ENCODE peak calls at places on chromosome 15, in five cellular contexts. V is GM12878, J is HepG2, K is NT2/D1, Y is H1. F is an unnamed sample.

GRCh38 chr15:48861813-48862431 is 16.0 kb upstream of the EID1 start:
- DNase-seq in Y (no peak), V (no peak), J (peak), K (peak), F (peak)

GRCh38 chr15:51162865-51163762 is 68.4 kb upstream of the TNFAIP8L3 start:
- DNase-seq in J (peak), K (peak), V (peak), Y (peak), F (peak)

GRCh38 chr15:72790302-72790955 is 6.9 kb upstream of the ADPGK start:
- DNase-seq in J (no peak), K (no peak), Y (no peak), V (no peak), F (no peak)

GRCh38 chr15:42283671-42284070 is 10.4 kb upstream of the TMEM87A start:
- DNase-seq in K (no peak), Y (no peak), V (no peak), J (no peak), F (no peak)

GRCh38 chr15:84633311-84634227 is 20.5 kb downstream of the WDR73 start:
- DNase-seq in K (no peak), V (no peak), J (peak), Y (no peak), F (peak)

GRCh38 chr15:72118400-72118978 is at the start of gene SENP8:
- DNase-seq in V (no peak), Y (no peak), K (no peak), J (no peak), F (peak)

GRCh38 chr15:79923068-79923514 is 26.3 kb upstream of the MTHFS start:
- DNase-seq in V (no peak), Y (peak), J (peak), K (peak), F (peak)

GRCh38 chr15:58517252-58517681 is 85.5 kb downstream of the LIPC start:
- DNase-seq in Y (no peak), K (no peak), V (peak), J (no peak), F (no peak)

GRCh38 chr15:96089396-96090058 is 241.0 kb upstream of the NR2F2 start:
- DNase-seq in J (no peak), Y (no peak), V (no peak), K (no peak), F (no peak)

GRCh38 chr15:39154136-39154770 is 426.6 kb upstream of the THBS1 start:
- DNase-seq in Y (no peak), K (no peak), V (no peak), J (peak), F (no peak)

GRCh38 chr15:55253580-55253979 is 36.0 kb downstream of the RAB27A start:
- DNase-seq in K (no peak), J (no peak), V (no peak), Y (no peak), F (no peak)

GRCh38 chr15:88636039-88636438 is 2.8 kb upstream of the ISG20 start:
- DNase-seq in J (no peak), Y (no peak), K (no peak), V (no peak), F (no peak)

GRCh38 chr15:86916671-86917450 is 837.2 kb downstream of the AGBL1 start:
- DNase-seq in Y (no peak), V (no peak), J (no peak), K (no peak), F (no peak)

GRCh38 chr15:63991706-63992105 is 54.6 kb downstream of the DAPK2 start:
- DNase-seq in J (no peak), Y (no peak), K (no peak), V (no peak), F (no peak)

GRCh38 chr15:63992300-63992699 is 54.0 kb downstream of the DAPK2 start:
- DNase-seq in J (no peak), K (no peak), V (no peak), Y (no peak), F (no peak)

GRCh38 chr15:63987979-63988378 is 58.3 kb downstream of the DAPK2 start:
- DNase-seq in J (no peak), K (no peak), V (no peak), Y (no peak), F (no peak)

GRCh38 chr15:63986751-63987341 is 59.4 kb downstream of the DAPK2 start:
- DNase-seq in Y (no peak), K (no peak), J (no peak), V (peak), F (no peak)

DNA sequence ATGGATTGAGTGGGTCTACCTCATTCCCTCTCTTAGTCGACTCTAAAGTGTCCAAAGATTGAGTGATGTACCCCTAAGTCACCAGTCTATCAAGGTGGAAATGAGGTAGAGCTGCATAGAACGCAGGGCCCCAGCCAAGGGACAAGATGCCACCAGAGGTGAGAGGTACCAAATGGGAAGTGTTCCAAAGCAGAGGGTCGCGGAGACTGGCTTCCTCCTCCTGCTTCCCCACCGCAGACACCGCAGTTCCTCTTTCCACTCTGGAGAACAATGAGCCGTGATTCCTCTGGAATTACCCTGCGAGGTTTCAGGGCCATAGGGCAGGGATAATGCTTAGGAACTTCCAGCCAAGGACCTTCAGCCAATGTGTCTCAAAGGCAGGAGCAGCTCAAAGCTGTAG is 55.8 kb downstream of the DAPK2 start:
- DNase-seq in J (no peak), K (no peak), V (no peak), Y (no peak), F (no peak)
- TF ChIP-seq SUZ12 in J (no peak), K (no peak), V (no peak), Y (no peak), F (no peak)

DNA sequence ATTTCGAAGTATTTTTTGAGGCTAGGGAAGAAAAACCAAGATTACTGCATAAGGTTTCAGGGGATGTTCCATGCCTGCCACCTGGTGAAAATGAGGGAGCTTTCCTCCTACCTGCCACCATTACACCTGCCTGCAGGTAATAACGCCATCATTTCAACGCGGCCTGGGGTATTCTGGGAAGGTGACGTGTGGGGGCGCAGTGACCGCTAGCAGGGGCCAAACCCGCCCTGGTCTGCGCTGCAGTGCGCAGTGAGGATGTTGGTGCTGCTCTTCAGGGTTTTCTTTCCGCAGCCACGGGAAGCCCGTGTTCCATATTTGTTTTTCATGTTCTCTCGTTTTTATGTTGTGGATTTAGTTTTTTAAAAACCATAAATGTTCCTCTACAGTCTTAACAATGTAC is 37.4 kb upstream of the SNRPN start:
- DNase-seq in Y (no peak), V (no peak), K (no peak), J (no peak), F (no peak)
- TF ChIP-seq SUZ12 in Y (no peak), V (no peak), K (no peak), J (no peak), F (no peak)

GRCh38 chr15:40744810-40745152 is 10.3 kb downstream of the RMDN3 start:
- DNase-seq in V (no peak), K (no peak), J (no peak), Y (no peak), F (no peak)

GRCh38 chr15:40746916-40747418 is 8.1 kb downstream of the RMDN3 start:
- DNase-seq in K (no peak), V (no peak), Y (no peak), J (no peak), F (no peak)

GRCh38 chr15:40751745-40752144 is 3.3 kb downstream of the RMDN3 start:
- DNase-seq in K (no peak), Y (no peak), J (no peak), V (no peak), F (no peak)

GRCh38 chr15:40749151-40749630 is 5.9 kb downstream of the RMDN3 start:
- DNase-seq in J (no peak), Y (no peak), K (no peak), V (no peak), F (no peak)

DNA sequence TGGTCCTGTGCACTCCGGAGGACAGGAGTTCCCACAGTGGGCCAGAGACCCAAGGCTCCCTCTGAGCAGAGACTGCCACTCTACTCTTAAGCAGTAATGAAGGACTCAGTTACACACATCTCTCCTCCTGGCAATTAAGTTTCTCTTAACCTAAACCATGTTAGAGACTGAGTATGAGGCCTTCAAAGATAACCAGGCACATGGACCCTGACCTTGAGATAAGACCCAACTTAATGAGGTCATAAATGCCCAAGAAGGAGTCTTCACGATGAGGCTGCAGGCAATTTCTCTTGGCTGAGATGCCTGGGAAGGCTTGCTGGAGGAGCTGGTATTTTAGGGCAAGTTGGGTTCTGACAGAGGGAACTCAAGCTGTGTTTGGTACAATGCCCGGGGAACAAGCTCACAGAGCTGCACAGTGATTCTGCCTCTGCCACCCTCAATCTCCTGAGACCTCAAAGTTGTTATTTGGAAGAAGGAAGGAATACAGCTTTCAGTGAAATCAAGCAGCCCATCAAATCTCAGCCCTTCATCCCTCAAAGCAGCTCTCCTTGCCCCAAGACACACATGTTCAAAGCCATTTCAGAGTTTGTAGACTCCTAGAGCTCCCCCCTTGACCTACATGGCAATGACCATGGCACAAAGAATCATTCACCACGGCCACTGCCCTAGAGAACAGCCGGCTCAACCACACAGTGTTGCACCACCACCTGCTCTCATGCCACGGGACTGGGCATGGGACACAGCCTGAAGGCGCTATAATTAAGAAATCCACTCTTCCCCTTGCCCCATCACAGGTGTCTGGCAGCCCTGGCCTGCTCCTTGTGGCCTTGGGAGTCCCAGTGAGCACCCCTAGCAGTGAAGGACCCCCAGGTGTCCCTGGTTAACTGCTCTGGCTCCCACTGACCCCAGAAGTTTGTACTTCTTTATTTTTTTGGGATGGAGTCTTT is 7.1 kb downstream of the RMDN3 start:
- DNase-seq in Y (no peak), V (no peak), K (no peak), J (no peak), F (no peak)
- TF ChIP-seq SUZ12 in Y (no peak), V (no peak), K (no peak), J (no peak), F (no peak)

GRCh38 chr15:78280289-78281072 is 16.1 kb downstream of the DNAJA4 start:
- DNase-seq in Y (no peak), J (no peak), K (no peak), V (no peak), F (no peak)

GRCh38 chr15:78272776-78273175 is 8.4 kb downstream of the DNAJA4 start:
- DNase-seq in J (no peak), K (no peak), Y (no peak), V (no peak), F (no peak)

GRCh38 chr15:78272326-78272725 is 8.0 kb downstream of the DNAJA4 start:
- DNase-seq in V (no peak), J (no peak), K (no peak), Y (no peak), F (no peak)

DNA sequence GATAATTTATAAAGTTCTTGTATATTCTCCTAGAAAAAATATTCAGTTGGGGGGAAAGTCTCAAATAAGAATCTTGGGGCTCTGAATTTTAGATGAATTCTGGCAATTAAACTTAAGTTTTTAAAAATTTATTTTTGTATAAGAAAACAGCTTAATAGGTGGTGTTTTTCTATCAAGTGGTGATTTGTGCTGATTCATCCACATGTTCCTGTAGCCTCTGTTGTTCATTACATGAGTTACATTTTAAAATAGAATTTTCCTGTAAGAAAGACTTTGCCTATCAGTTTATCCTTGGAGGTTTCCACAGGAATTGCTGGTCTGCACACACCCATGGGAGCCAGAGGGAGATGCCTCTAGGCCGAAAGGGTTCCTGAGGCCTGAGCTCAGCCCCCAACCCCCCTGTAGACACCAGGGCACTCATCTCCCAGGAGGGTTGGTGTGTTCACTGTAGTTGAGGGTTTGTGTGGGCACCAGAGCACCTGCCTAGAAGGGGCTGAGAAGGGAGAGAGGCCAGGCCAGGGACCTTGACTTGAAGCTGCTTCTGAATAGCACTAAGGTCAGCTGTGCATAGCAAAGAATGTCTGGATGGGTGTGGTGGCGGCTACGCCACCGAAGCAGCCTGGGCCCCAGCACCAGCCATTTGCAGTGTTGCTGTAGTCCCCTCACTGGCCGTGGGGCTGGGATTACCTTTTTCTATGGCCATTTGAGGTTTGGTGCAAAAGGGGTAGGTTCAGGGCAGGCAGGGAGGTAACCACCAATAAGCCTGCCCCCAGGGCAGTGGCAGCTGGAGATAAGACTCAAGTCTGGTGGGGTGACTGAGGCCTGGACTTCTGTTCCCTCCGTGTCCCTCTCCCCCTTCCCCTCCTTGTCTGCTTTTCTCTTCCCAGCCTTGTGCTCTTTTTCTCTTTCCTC is 11.9 kb downstream of the DNAJA4 start:
- DNase-seq in J (no peak), V (no peak), K (no peak), Y (no peak), F (no peak)
- TF ChIP-seq SUZ12 in J (no peak), V (no peak), K (no peak), Y (no peak), F (no peak)

GRCh38 chr15:56939257-56939656 is 20.8 kb downstream of the TCF12 start:
- DNase-seq in J (no peak), Y (no peak), K (no peak), V (no peak), F (no peak)
- TF ChIP-seq SUZ12 in J (no peak), Y (no peak), K (no peak), V (no peak), F (no peak)